ENCODE peak calls at places on chromosomes 11 and 22, in four cellular contexts. One of them, this sample, is unnamed.

GRCh38 chr11:89463381-89463780 is 27.8 kb downstream of the NOX4 start:
- DNase-seq in AG08396: no peak
- DNase-seq in neural crest cell: no peak
- DNase-seq in heart left ventricle: no peak
- DNase-seq in this sample: no peak

GRCh38 chr11:94671553-94672366 is 96.4 kb upstream of the AMOTL1 start:
- DNase-seq in neural crest cell: no peak
- DNase-seq in AG08396: no peak
- DNase-seq in heart left ventricle: no peak
- DNase-seq in this sample: no peak

GRCh38 chr11:86041975-86042378 is 26.9 kb downstream of the PICALM start:
- DNase-seq in AG08396: peak
- DNase-seq in heart left ventricle: peak
- DNase-seq in neural crest cell: peak
- DNase-seq in this sample: peak

GRCh38 chr11:69308936-69309799 is 15.2 kb downstream of the MYEOV start:
- DNase-seq in neural crest cell: no peak
- DNase-seq in heart left ventricle: no peak
- DNase-seq in AG08396: no peak
- DNase-seq in this sample: peak

GRCh38 chr11:120120805-120121335 is 17.0 kb downstream of the TRIM29 start:
- DNase-seq in neural crest cell: no peak
- DNase-seq in AG08396: no peak
- DNase-seq in heart left ventricle: no peak
- DNase-seq in this sample: no peak

GRCh38 chr11:9808943-9809342 is 145.1 kb downstream of the SWAP70 start:
- DNase-seq in AG08396: no peak
- DNase-seq in neural crest cell: no peak
- DNase-seq in heart left ventricle: no peak
- DNase-seq in this sample: no peak

GRCh38 chr11:28621648-28622215 is 513.5 kb downstream of the METTL15 start:
- DNase-seq in AG08396: no peak
- DNase-seq in heart left ventricle: no peak
- DNase-seq in neural crest cell: no peak
- DNase-seq in this sample: no peak

GRCh38 chr22:18156878-18157713 is 7.1 kb downstream of the USP18 start:
- DNase-seq in AG08396: peak
- DNase-seq in heart left ventricle: peak
- DNase-seq in neural crest cell: peak
- DNase-seq in this sample: peak

GRCh38 chr11:131409307-131409706 is 38.9 kb downstream of the NTM start:
- DNase-seq in neural crest cell: no peak
- DNase-seq in heart left ventricle: no peak
- DNase-seq in AG08396: no peak
- DNase-seq in this sample: no peak

GRCh38 chr11:121936781-121937447 is 179.1 kb downstream of the BLID start:
- DNase-seq in AG08396: peak
- DNase-seq in neural crest cell: no peak
- DNase-seq in heart left ventricle: no peak
- DNase-seq in this sample: no peak

GRCh38 chr22:30116362-30117117 is 36.3 kb downstream of the HORMAD2 start:
- DNase-seq in AG08396: no peak
- DNase-seq in heart left ventricle: no peak
- DNase-seq in neural crest cell: no peak
- DNase-seq in this sample: no peak

GRCh38 chr11:64001552-64002427 is 15.6 kb downstream of the OTUB1 start:
- DNase-seq in neural crest cell: no peak
- DNase-seq in AG08396: no peak
- DNase-seq in heart left ventricle: no peak
- DNase-seq in this sample: peak

GRCh38 chr11:27385245-27385644 is 22.2 kb upstream of the CCDC34 start:
- DNase-seq in neural crest cell: no peak
- DNase-seq in AG08396: peak
- DNase-seq in heart left ventricle: no peak
- DNase-seq in this sample: no peak

GRCh38 chr11:48095779-48096470 is 115.6 kb downstream of the PTPRJ start:
- DNase-seq in AG08396: no peak
- DNase-seq in heart left ventricle: no peak
- DNase-seq in neural crest cell: no peak
- DNase-seq in this sample: no peak

GRCh38 chr11:95886462-95886861 is 37.4 kb downstream of the MTMR2 start:
- DNase-seq in heart left ventricle: no peak
- DNase-seq in neural crest cell: no peak
- DNase-seq in AG08396: no peak
- DNase-seq in this sample: no peak

GRCh38 chr11:27934830-27935145 is 173.2 kb downstream of the KIF18A start:
- DNase-seq in heart left ventricle: no peak
- DNase-seq in AG08396: peak
- DNase-seq in neural crest cell: no peak
- DNase-seq in this sample: peak

GRCh38 chr11:78190871-78191538 is 2.3 kb downstream of the USP35 start:
- DNase-seq in AG08396: no peak
- DNase-seq in neural crest cell: no peak
- DNase-seq in heart left ventricle: no peak
- DNase-seq in this sample: no peak

GRCh38 chr22:26684173-26684572 is 26.8 kb downstream of the MIAT start:
- DNase-seq in AG08396: no peak
- DNase-seq in neural crest cell: no peak
- DNase-seq in heart left ventricle: no peak
- DNase-seq in this sample: no peak

GRCh38 chr22:45103756-45104155 is 60.0 kb upstream of the NUP50 start:
- DNase-seq in heart left ventricle: no peak
- DNase-seq in neural crest cell: no peak
- DNase-seq in AG08396: no peak
- DNase-seq in this sample: no peak

GRCh38 chr11:65429069-65429681 is 6.6 kb downstream of the NEAT1 start:
- DNase-seq in neural crest cell: no peak
- DNase-seq in AG08396: peak
- DNase-seq in heart left ventricle: peak
- DNase-seq in this sample: no peak

GRCh38 chr22:35977136-35977535 is 51.5 kb downstream of the RBFOX2 start:
- DNase-seq in heart left ventricle: no peak
- DNase-seq in neural crest cell: no peak
- DNase-seq in AG08396: no peak
- DNase-seq in this sample: no peak

GRCh38 chr22:43066844-43067385 is 22.3 kb downstream of the TTLL1 start:
- DNase-seq in heart left ventricle: no peak
- DNase-seq in AG08396: peak
- DNase-seq in neural crest cell: no peak
- DNase-seq in this sample: no peak

GRCh38 chr11:14500181-14500651 is 605 bp upstream of the COPB1 start:
- DNase-seq in heart left ventricle: peak
- DNase-seq in neural crest cell: no peak
- DNase-seq in AG08396: peak
- DNase-seq in this sample: peak

GRCh38 chr11:71116435-71117040 is 135.8 kb downstream of the SHANK2 start:
- DNase-seq in AG08396: no peak
- DNase-seq in neural crest cell: no peak
- DNase-seq in heart left ventricle: no peak
- DNase-seq in this sample: no peak

GRCh38 chr11:134052988-134053945 is 15.6 kb upstream of the JAM3 start:
- DNase-seq in heart left ventricle: no peak
- DNase-seq in neural crest cell: no peak
- DNase-seq in AG08396: no peak
- DNase-seq in this sample: no peak

GRCh38 chr11:126414615-126415014 is 59.1 kb downstream of the ST3GAL4 start:
- DNase-seq in neural crest cell: no peak
- DNase-seq in AG08396: no peak
- DNase-seq in heart left ventricle: no peak
- DNase-seq in this sample: no peak

GRCh38 chr11:1978865-1979473 is 18.7 kb downstream of the H19 start:
- DNase-seq in neural crest cell: no peak
- DNase-seq in AG08396: no peak
- DNase-seq in heart left ventricle: peak
- DNase-seq in this sample: no peak

GRCh38 chr11:2728663-2729332 is 29.0 kb upstream of the KCNQ1OT1 start:
- DNase-seq in neural crest cell: peak
- DNase-seq in AG08396: no peak
- DNase-seq in heart left ventricle: no peak
- DNase-seq in this sample: peak

GRCh38 chr11:110219011-110219785 is 77.2 kb downstream of the RDX start:
- DNase-seq in AG08396: no peak
- DNase-seq in heart left ventricle: no peak
- DNase-seq in neural crest cell: no peak
- DNase-seq in this sample: no peak

GRCh38 chr11:69094111-69094914 is 45.6 kb downstream of the TPCN2 start:
- DNase-seq in neural crest cell: no peak
- DNase-seq in AG08396: no peak
- DNase-seq in heart left ventricle: no peak
- DNase-seq in this sample: peak

GRCh38 chr11:127966821-127967220 is 620.5 kb downstream of the ETS1 start:
- DNase-seq in AG08396: no peak
- DNase-seq in heart left ventricle: no peak
- DNase-seq in neural crest cell: no peak
- DNase-seq in this sample: no peak

This sample was measured in SK-N-SH.